ENCODE peak calls at places on chromosomes 1 and 21, in seven cellular contexts. G, E, A, M, C, V and W are unnamed samples.

GRCh38 chr1:60989745-60990718 is 92.3 kb upstream of the NFIA start:
- DNase-seq in G (no peak), E (peak), A (peak), M (peak), C (peak), V (no peak), W (no peak)

GRCh38 chr1:247445775-247446364 is 12.0 kb downstream of the OR2B11 start:
- DNase-seq in G (no peak), E (no peak), A (no peak), M (no peak), C (no peak), V (no peak), W (no peak)

GRCh38 chr1:36321119-36321951 is 2.1 kb downstream of the EVA1B start:
- DNase-seq in G (peak), E (peak), A (peak), M (peak), C (peak), V (no peak), W (peak)

GRCh38 chr1:54839824-54840223 is 38.7 kb upstream of the TTC22 start:
- DNase-seq in G (no peak), E (no peak), A (no peak), M (no peak), C (no peak), V (no peak), W (no peak)

GRCh38 chr1:12450831-12451559 is 167.0 kb downstream of the DHRS3 start:
- DNase-seq in G (no peak), E (no peak), A (no peak), M (no peak), C (no peak), V (no peak), W (no peak)

GRCh38 chr21:16794944-16795343 is 717.9 kb upstream of the CXADR start:
- DNase-seq in G (no peak), E (peak), A (peak), M (peak), C (peak), V (peak), W (no peak)

GRCh38 chr1:3776231-3777030 is 3.9 kb downstream of the SMIM1 start:
- DNase-seq in G (no peak), E (no peak), A (no peak), M (no peak), C (no peak), V (no peak), W (no peak)

GRCh38 chr1:3064901-3065300 is 4.1 kb upstream of the PRDM16 start:
- DNase-seq in G (no peak), E (no peak), A (no peak), M (no peak), C (no peak), V (no peak), W (no peak)

GRCh38 chr1:62318320-62318755 is 896 bp downstream of the KANK4 start:
- DNase-seq in G (no peak), E (no peak), A (no peak), M (no peak), C (no peak), V (no peak), W (no peak)

GRCh38 chr1:6109688-6110087 is 64.0 kb downstream of the KCNAB2 start:
- DNase-seq in G (no peak), E (no peak), A (no peak), M (no peak), C (no peak), V (no peak), W (no peak)

GRCh38 chr1:222454782-222455181 is 93.1 kb downstream of the HHIPL2 start:
- DNase-seq in G (no peak), E (no peak), A (no peak), M (no peak), C (no peak), V (no peak), W (no peak)

GRCh38 chr21:41957991-41958766 is 4.4 kb upstream of the C2CD2 start:
- DNase-seq in G (no peak), E (peak), A (peak), M (peak), C (peak), V (peak), W (no peak)

GRCh38 chr1:53063744-53064515 is 1.9 kb downstream of the PODN start:
- DNase-seq in G (no peak), E (no peak), A (no peak), M (no peak), C (no peak), V (no peak), W (no peak)

GRCh38 chr1:180247061-180247460 is 17.0 kb downstream of the LHX4 start:
- DNase-seq in G (no peak), E (no peak), A (no peak), M (no peak), C (no peak), V (no peak), W (no peak)

GRCh38 chr1:21034725-21035628 is 141.7 kb downstream of the EIF4G3 start:
- DNase-seq in G (no peak), E (no peak), A (no peak), M (no peak), C (no peak), V (no peak), W (no peak)

GRCh38 chr1:238558156-238558555 is 667.4 kb upstream of the ZP4 start:
- DNase-seq in G (no peak), E (peak), A (no peak), M (peak), C (peak), V (no peak), W (no peak)

GRCh38 chr1:74426208-74426932 is 86.0 kb downstream of the LRRC53 start:
- DNase-seq in G (no peak), E (no peak), A (peak), M (no peak), C (peak), V (no peak), W (no peak)

GRCh38 chr21:44765231-44766013 is 36.2 kb downstream of the UBE2G2 start:
- DNase-seq in G (no peak), E (no peak), A (no peak), M (no peak), C (no peak), V (no peak), W (peak)

GRCh38 chr1:197774691-197775281 is 494 bp downstream of the DENND1B start:
- DNase-seq in G (peak), E (peak), A (peak), M (no peak), C (peak), V (peak), W (peak)

GRCh38 chr1:89966666-89967065 is 28.2 kb upstream of the ZNF326 start:
- DNase-seq in G (no peak), E (no peak), A (no peak), M (no peak), C (no peak), V (no peak), W (no peak)

GRCh38 chr1:47436304-47436978 is 1.4 kb upstream of the FOXD2 start:
- DNase-seq in G (peak), E (peak), A (peak), M (no peak), C (peak), V (peak), W (peak)

GRCh38 chr1:17611991-17612390 is 72.5 kb downstream of the ARHGEF10L start:
- DNase-seq in G (no peak), E (no peak), A (no peak), M (no peak), C (no peak), V (no peak), W (no peak)

GRCh38 chr1:99305626-99306025 is 41.3 kb downstream of the PLPPR4 start:
- DNase-seq in G (no peak), E (peak), A (no peak), M (no peak), C (no peak), V (no peak), W (no peak)

GRCh38 chr1:156123356-156124196 is 9.1 kb downstream of the LMNA start:
- DNase-seq in G (peak), E (peak), A (peak), M (peak), C (peak), V (peak), W (peak)
- TF ChIP-seq CTCF in G (peak), E (peak), A (peak), M (peak), C (peak), V (peak), W (no peak)

GRCh38 chr1:185488673-185489311 is 171.7 kb upstream of the IVNS1ABP start:
- DNase-seq in G (no peak), E (no peak), A (peak), M (no peak), C (no peak), V (peak), W (no peak)

GRCh38 chr1:185490924-185491323 is 173.9 kb upstream of the IVNS1ABP start:
- DNase-seq in G (no peak), E (no peak), A (no peak), M (no peak), C (no peak), V (no peak), W (no peak)

GRCh38 chr1:185495017-185495416 is 178.0 kb upstream of the IVNS1ABP start:
- DNase-seq in G (no peak), E (no peak), A (no peak), M (no peak), C (no peak), V (no peak), W (no peak)

GRCh38 chr1:185489406-185489805 is 172.4 kb upstream of the IVNS1ABP start:
- DNase-seq in G (no peak), E (no peak), A (no peak), M (no peak), C (no peak), V (no peak), W (no peak)

GRCh38 chr1:185491604-185492003 is 174.6 kb upstream of the IVNS1ABP start:
- DNase-seq in G (no peak), E (no peak), A (no peak), M (no peak), C (no peak), V (no peak), W (no peak)
- TF ChIP-seq CTCF in G (no peak), E (no peak), A (no peak), M (no peak), C (no peak), V (no peak), W (no peak)

GRCh38 chr1:22057861-22058260 is 5.4 kb downstream of the CDC42 start:
- DNase-seq in G (no peak), E (no peak), A (no peak), M (no peak), C (no peak), V (no peak), W (no peak)
- TF ChIP-seq CTCF in G (no peak), E (no peak), A (no peak), M (no peak), C (no peak), V (no peak), W (no peak)

DNA sequence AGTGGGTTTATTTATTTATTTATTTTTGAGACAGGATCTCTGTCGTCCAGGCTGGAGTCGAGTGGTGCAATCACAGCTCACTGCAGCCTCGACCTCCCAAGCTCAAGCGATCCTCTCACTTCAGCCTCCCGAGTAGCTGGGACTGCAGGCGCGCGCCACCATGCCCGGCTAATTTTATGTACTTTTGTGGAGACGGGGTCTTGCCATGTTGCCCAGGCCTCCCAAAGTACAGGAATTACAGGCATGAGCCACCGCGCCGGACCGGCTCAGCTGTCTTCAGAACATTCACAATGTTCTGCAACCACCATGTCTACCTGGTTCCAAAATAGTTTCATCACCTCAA is 406 bp upstream of the DNAJC8 start:
- DNase-seq in G (no peak), E (no peak), A (no peak), M (no peak), C (no peak), V (no peak), W (no peak)
- TF ChIP-seq CTCF in G (no peak), E (no peak), A (no peak), M (no peak), C (no peak), V (no peak), W (no peak)

GRCh38 chr1:19153169-19153568 is 56.9 kb downstream of the UBR4 start:
- DNase-seq in G (no peak), E (no peak), A (no peak), M (no peak), C (no peak), V (no peak), W (no peak)
- TF ChIP-seq CTCF in G (no peak), E (no peak), A (no peak), M (no peak), C (no peak), V (no peak), W (no peak)

GRCh38 chr1:202207292-202207691 is 13.7 kb downstream of the LGR6 start:
- DNase-seq in G (no peak), E (peak), A (peak), M (peak), C (peak), V (no peak), W (no peak)
- TF ChIP-seq CTCF in G (peak), E (peak), A (peak), M (peak), C (peak), V (no peak), W (no peak)

DNA sequence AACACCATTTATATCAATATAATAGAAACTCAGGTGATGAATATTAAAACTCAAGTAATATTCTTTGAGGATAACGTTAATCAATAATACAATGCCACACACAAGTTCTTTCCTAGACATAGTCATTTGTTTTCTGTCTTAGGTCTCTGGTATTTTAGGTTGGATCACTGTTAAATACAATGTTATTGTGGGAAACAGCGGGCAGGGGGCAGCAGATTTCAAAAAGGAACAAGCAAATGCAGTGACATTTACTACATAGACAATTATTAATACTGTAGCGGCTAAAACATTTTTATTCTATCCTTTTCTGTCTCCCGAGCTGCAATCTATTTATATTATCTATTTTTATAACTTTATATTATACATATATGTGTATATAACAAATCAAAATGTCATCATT is 186.4 kb upstream of the ZNHIT6 start:
- DNase-seq in G (peak), E (peak), A (peak), M (peak), C (peak), V (peak), W (peak)
- TF ChIP-seq CTCF in G (peak), E (peak), A (peak), M (peak), C (peak), V (peak), W (no peak)